ENCODE peak calls at places on chromosomes 16 and 17, in seven cellular contexts. Z, Y, B, U, N, W and T are unnamed samples.

GRCh38 chr17:66549312-66549705 is 246.9 kb downstream of the PRKCA start:
- DNase-seq in Y (peak), B (no peak), N (no peak), W (no peak), Z (no peak), U (no peak), T (no peak)

GRCh38 chr16:56749806-56750491 is 20.0 kb downstream of the NUP93 start:
- DNase-seq in N (no peak), W (no peak), Y (no peak), U (no peak), Z (no peak), B (no peak), T (no peak)

GRCh38 chr17:77697480-77698400 is 260.8 kb upstream of the TNRC6C start:
- DNase-seq in N (no peak), U (no peak), W (no peak), Z (no peak), Y (no peak), B (no peak), T (no peak)

GRCh38 chr17:15475620-15476354 is 8.4 kb upstream of the CDRT4 start:
- DNase-seq in Z (no peak), U (no peak), B (no peak), N (no peak), Y (no peak), W (no peak), T (no peak)

GRCh38 chr17:76493505-76494167 is 7.6 kb downstream of the RHBDF2 start:
- DNase-seq in U (no peak), W (no peak), B (no peak), Z (no peak), N (no peak), Y (no peak), T (no peak)

GRCh38 chr17:34858941-34859562 is 102.2 kb downstream of the CCT6B start:
- DNase-seq in W (peak), U (no peak), B (no peak), N (no peak), Y (no peak), Z (no peak), T (no peak)

GRCh38 chr16:27729516-27730304 is 179.8 kb downstream of the KATNIP start:
- DNase-seq in B (no peak), N (no peak), W (no peak), Z (peak), Y (no peak), U (no peak), T (no peak)

GRCh38 chr16:88743693-88744519 is 37.6 kb downstream of the CTU2 start:
- DNase-seq in Y (peak), N (peak), Z (peak), U (peak), B (peak), W (no peak), T (peak)

GRCh38 chr16:12496866-12497265 is 306.8 kb downstream of the CPPED1 start:
- DNase-seq in Y (no peak), N (no peak), Z (no peak), W (no peak), U (no peak), B (no peak), T (no peak)

GRCh38 chr17:75486151-75486550 is 29.2 kb downstream of the CASKIN2 start:
- DNase-seq in Y (no peak), U (no peak), B (no peak), N (no peak), Z (no peak), W (no peak), T (no peak)

GRCh38 chr17:27558842-27559505 is 72.0 kb upstream of the LGALS9 start:
- DNase-seq in N (no peak), B (no peak), Y (no peak), U (no peak), W (no peak), Z (no peak), T (peak)

GRCh38 chr16:82011199-82011641 is at the start of gene SDR42E1:
- DNase-seq in W (peak), Z (no peak), Y (no peak), N (peak), B (no peak), U (peak), T (peak)

GRCh38 chr16:82627811-82628339 is 1.1 kb downstream of the CDH13 start:
- DNase-seq in U (no peak), N (no peak), Y (peak), W (no peak), Z (no peak), B (no peak), T (peak)

GRCh38 chr17:81167638-81168037 is 1.6 kb upstream of the AATK start:
- DNase-seq in Y (no peak), W (no peak), U (no peak), N (no peak), B (no peak), Z (no peak), T (no peak)

GRCh38 chr17:4980644-4981216 is 6.7 kb downstream of the CAMTA2 start:
- DNase-seq in U (peak), N (peak), B (peak), Z (peak), W (no peak), Y (no peak), T (peak)

GRCh38 chr17:78132086-78132676 is 1.6 kb downstream of the TMC8 start:
- DNase-seq in N (peak), Y (no peak), B (no peak), U (no peak), W (no peak), Z (peak), T (no peak)

GRCh38 chr16:14494396-14494795 is 135.7 kb downstream of the PARN start:
- DNase-seq in W (no peak), Y (no peak), N (no peak), U (no peak), B (no peak), Z (no peak), T (no peak)

GRCh38 chr17:7213895-7214299 is 5.7 kb downstream of the DLG4 start:
- DNase-seq in U (peak), Z (peak), W (peak), N (no peak), Y (peak), B (no peak), T (peak)

GRCh38 chr16:414395-415169 is 10.9 kb upstream of the RAB11FIP3 start:
- DNase-seq in Z (no peak), W (no peak), N (no peak), Y (no peak), U (no peak), B (no peak), T (no peak)

GRCh38 chr17:69779378-69780214 is 295.4 kb upstream of the KCNJ16 start:
- DNase-seq in Y (no peak), B (no peak), N (no peak), U (no peak), W (no peak), Z (no peak), T (no peak)

GRCh38 chr16:83574388-83574787 is 233.4 kb upstream of the HSBP1 start:
- DNase-seq in W (no peak), N (no peak), B (no peak), Z (no peak), U (no peak), Y (peak), T (peak)

GRCh38 chr16:67924140-67924906 is 7.3 kb downstream of the CTRL start:
- DNase-seq in W (no peak), Y (no peak), U (no peak), N (no peak), Z (no peak), B (no peak), T (no peak)